ENCODE peak calls at places on chromosomes 6 and 20, in ten cellular contexts. One of them, this sample, is unnamed.

GRCh38 chr6:68238097-68238597 is 396.9 kb upstream of the ADGRB3 start:
- DNase-seq in activated T-cell treated with anti-CD3 and anti-CD28 coated beads for 24 hours: no peak
- DNase-seq in HS-27A: no peak
- DNase-seq in GM20000: no peak
- DNase-seq in cardiac fibroblast: peak; percentile 39
- DNase-seq in psoas muscle: no peak
- DNase-seq in NCI-H774: no peak
- DNase-seq in activated CD4-positive, CD25-positive, alpha-beta regulatory T cell: no peak
- DNase-seq in bronchial epithelial cell: peak; percentile 73
- DNase-seq in T-helper 17 cell: no peak
- DNase-seq in this sample: no peak

GRCh38 chr6:43578748-43579147 is 2.8 kb downstream of the POLH start:
- DNase-seq in psoas muscle: no peak
- DNase-seq in NCI-H774: no peak
- DNase-seq in HS-27A: no peak
- DNase-seq in GM20000: no peak
- DNase-seq in T-helper 17 cell: no peak
- DNase-seq in activated CD4-positive, CD25-positive, alpha-beta regulatory T cell: no peak
- DNase-seq in bronchial epithelial cell: peak; percentile 3
- DNase-seq in cardiac fibroblast: no peak
- DNase-seq in activated T-cell treated with anti-CD3 and anti-CD28 coated beads for 24 hours: no peak
- DNase-seq in this sample: no peak

GRCh38 chr20:50367104-50367674 is 143.0 kb upstream of the PTPN1 start:
- DNase-seq in NCI-H774: no peak
- DNase-seq in activated CD4-positive, CD25-positive, alpha-beta regulatory T cell: no peak
- DNase-seq in bronchial epithelial cell: no peak
- DNase-seq in psoas muscle: no peak
- DNase-seq in cardiac fibroblast: no peak
- DNase-seq in GM20000: no peak
- DNase-seq in T-helper 17 cell: no peak
- DNase-seq in activated T-cell treated with anti-CD3 and anti-CD28 coated beads for 24 hours: no peak
- DNase-seq in HS-27A: no peak
- DNase-seq in this sample: no peak

GRCh38 chr6:126112171-126112632 is 125.9 kb downstream of the TRMT11 start:
- DNase-seq in NCI-H774: peak; percentile 12
- DNase-seq in cardiac fibroblast: peak; percentile 47
- DNase-seq in activated T-cell treated with anti-CD3 and anti-CD28 coated beads for 24 hours: no peak
- DNase-seq in T-helper 17 cell: no peak
- DNase-seq in bronchial epithelial cell: peak; percentile 73
- DNase-seq in GM20000: no peak
- DNase-seq in psoas muscle: no peak
- DNase-seq in HS-27A: no peak
- DNase-seq in activated CD4-positive, CD25-positive, alpha-beta regulatory T cell: no peak
- DNase-seq in this sample: no peak

GRCh38 chr6:87151471-87151785 is 3.9 kb upstream of the ZNF292 start:
- DNase-seq in NCI-H774: no peak
- DNase-seq in HS-27A: no peak
- DNase-seq in cardiac fibroblast: no peak
- DNase-seq in activated CD4-positive, CD25-positive, alpha-beta regulatory T cell: no peak
- DNase-seq in psoas muscle: no peak
- DNase-seq in activated T-cell treated with anti-CD3 and anti-CD28 coated beads for 24 hours: no peak
- DNase-seq in GM20000: no peak
- DNase-seq in T-helper 17 cell: no peak
- DNase-seq in bronchial epithelial cell: no peak
- DNase-seq in this sample: no peak

GRCh38 chr20:49186535-49187329 is 1.4 kb downstream of the STAU1 start:
- DNase-seq in GM20000: peak; percentile 75
- DNase-seq in HS-27A: no peak
- DNase-seq in psoas muscle: peak; percentile 61
- DNase-seq in activated CD4-positive, CD25-positive, alpha-beta regulatory T cell: no peak
- DNase-seq in bronchial epithelial cell: peak; percentile 65
- DNase-seq in cardiac fibroblast: peak; percentile 66
- DNase-seq in T-helper 17 cell: peak; percentile 40
- DNase-seq in NCI-H774: no peak
- DNase-seq in activated T-cell treated with anti-CD3 and anti-CD28 coated beads for 24 hours: peak; percentile 54
- DNase-seq in this sample: peak; percentile 64

GRCh38 chr6:105832358-105832757 is 253.8 kb upstream of the PRDM1 start:
- DNase-seq in NCI-H774: no peak
- DNase-seq in activated T-cell treated with anti-CD3 and anti-CD28 coated beads for 24 hours: no peak
- DNase-seq in GM20000: no peak
- DNase-seq in psoas muscle: no peak
- DNase-seq in HS-27A: no peak
- DNase-seq in T-helper 17 cell: no peak
- DNase-seq in cardiac fibroblast: no peak
- DNase-seq in activated CD4-positive, CD25-positive, alpha-beta regulatory T cell: no peak
- DNase-seq in bronchial epithelial cell: no peak
- DNase-seq in this sample: no peak

GRCh38 chr6:71349395-71349794 is 60.8 kb downstream of the OGFRL1 start:
- DNase-seq in HS-27A: no peak
- DNase-seq in NCI-H774: peak; percentile 47
- DNase-seq in psoas muscle: no peak
- DNase-seq in cardiac fibroblast: peak; percentile 69
- DNase-seq in activated T-cell treated with anti-CD3 and anti-CD28 coated beads for 24 hours: no peak
- DNase-seq in activated CD4-positive, CD25-positive, alpha-beta regulatory T cell: no peak
- DNase-seq in bronchial epithelial cell: peak; percentile 54
- DNase-seq in T-helper 17 cell: no peak
- DNase-seq in GM20000: peak; percentile 11
- DNase-seq in this sample: peak; percentile 61

GRCh38 chr6:170291271-170292110 is 613 bp upstream of the DLL1 start:
- DNase-seq in GM20000: peak; percentile 78
- DNase-seq in cardiac fibroblast: peak; percentile 38
- DNase-seq in psoas muscle: peak; percentile 69
- DNase-seq in activated T-cell treated with anti-CD3 and anti-CD28 coated beads for 24 hours: no peak
- DNase-seq in NCI-H774: peak; percentile 98
- DNase-seq in activated CD4-positive, CD25-positive, alpha-beta regulatory T cell: no peak
- DNase-seq in bronchial epithelial cell: peak; percentile 52
- DNase-seq in HS-27A: no peak
- DNase-seq in T-helper 17 cell: no peak
- DNase-seq in this sample: peak; percentile 23

GRCh38 chr20:59580208-59580980 is 23.9 kb upstream of the PHACTR3 start:
- DNase-seq in activated CD4-positive, CD25-positive, alpha-beta regulatory T cell: no peak
- DNase-seq in T-helper 17 cell: no peak
- DNase-seq in activated T-cell treated with anti-CD3 and anti-CD28 coated beads for 24 hours: no peak
- DNase-seq in HS-27A: no peak
- DNase-seq in NCI-H774: no peak
- DNase-seq in psoas muscle: no peak
- DNase-seq in GM20000: no peak
- DNase-seq in cardiac fibroblast: no peak
- DNase-seq in bronchial epithelial cell: no peak
- DNase-seq in this sample: no peak

GRCh38 chr6:1574083-1574761 is 35.5 kb upstream of the FOXC1 start:
- DNase-seq in NCI-H774: no peak
- DNase-seq in psoas muscle: no peak
- DNase-seq in T-helper 17 cell: no peak
- DNase-seq in activated CD4-positive, CD25-positive, alpha-beta regulatory T cell: no peak
- DNase-seq in GM20000: no peak
- DNase-seq in bronchial epithelial cell: peak; percentile 30
- DNase-seq in activated T-cell treated with anti-CD3 and anti-CD28 coated beads for 24 hours: no peak
- DNase-seq in cardiac fibroblast: no peak
- DNase-seq in HS-27A: no peak
- DNase-seq in this sample: no peak

GRCh38 chr6:106084973-106085686 is 1.0 kb upstream of the PRDM1 start:
- DNase-seq in activated T-cell treated with anti-CD3 and anti-CD28 coated beads for 24 hours: no peak
- DNase-seq in bronchial epithelial cell: peak; percentile 72
- DNase-seq in GM20000: no peak
- DNase-seq in cardiac fibroblast: no peak
- DNase-seq in T-helper 17 cell: no peak
- DNase-seq in NCI-H774: no peak
- DNase-seq in HS-27A: no peak
- DNase-seq in activated CD4-positive, CD25-positive, alpha-beta regulatory T cell: no peak
- DNase-seq in psoas muscle: no peak
- DNase-seq in this sample: no peak

GRCh38 chr6:161443868-161444267 is 170.0 kb upstream of the AGPAT4 start:
- DNase-seq in activated T-cell treated with anti-CD3 and anti-CD28 coated beads for 24 hours: no peak
- DNase-seq in cardiac fibroblast: no peak
- DNase-seq in HS-27A: no peak
- DNase-seq in activated CD4-positive, CD25-positive, alpha-beta regulatory T cell: no peak
- DNase-seq in T-helper 17 cell: no peak
- DNase-seq in bronchial epithelial cell: no peak
- DNase-seq in psoas muscle: no peak
- DNase-seq in NCI-H774: no peak
- DNase-seq in GM20000: no peak
- DNase-seq in this sample: no peak

GRCh38 chr6:170177383-170178265 is 113.3 kb downstream of the DLL1 start:
- DNase-seq in HS-27A: no peak
- DNase-seq in bronchial epithelial cell: no peak
- DNase-seq in NCI-H774: peak; percentile 88
- DNase-seq in T-helper 17 cell: no peak
- DNase-seq in activated T-cell treated with anti-CD3 and anti-CD28 coated beads for 24 hours: no peak
- DNase-seq in GM20000: no peak
- DNase-seq in psoas muscle: no peak
- DNase-seq in cardiac fibroblast: no peak
- DNase-seq in activated CD4-positive, CD25-positive, alpha-beta regulatory T cell: no peak
- DNase-seq in this sample: no peak

GRCh38 chr20:12875510-12875909 is 133.3 kb upstream of the SPTLC3 start:
- DNase-seq in psoas muscle: no peak
- DNase-seq in T-helper 17 cell: no peak
- DNase-seq in cardiac fibroblast: no peak
- DNase-seq in GM20000: no peak
- DNase-seq in activated CD4-positive, CD25-positive, alpha-beta regulatory T cell: no peak
- DNase-seq in bronchial epithelial cell: no peak
- DNase-seq in HS-27A: no peak
- DNase-seq in activated T-cell treated with anti-CD3 and anti-CD28 coated beads for 24 hours: no peak
- DNase-seq in NCI-H774: no peak
- DNase-seq in this sample: no peak

This sample was measured in OCI-LY7.